ENCODE peak calls at places on chromosomes 12 and 14, in nine cellular contexts. T, R, U, C, F, J, N, X and Z are unnamed samples.

GRCh38 chr12:19419086-19419485 is 20.2 kb upstream of the AEBP2 start:
- DNase-seq in F (no peak), J (no peak), C (no peak), U (no peak), T (no peak), X (no peak), R (no peak), N (no peak), Z (no peak)

GRCh38 chr14:67285876-67286452 is 44.7 kb downstream of the PALS1 start:
- DNase-seq in C (no peak), R (no peak), U (peak), T (peak), N (no peak), X (no peak), J (no peak), F (no peak), Z (no peak)

GRCh38 chr14:103087343-103087835 is 3.4 kb downstream of the LBHD2 start:
- DNase-seq in N (no peak), C (no peak), R (no peak), F (no peak), X (peak), J (no peak), U (no peak), T (peak), Z (peak)

GRCh38 chr12:112285600-112286401 is 96.4 kb downstream of the HECTD4 start:
- DNase-seq in R (no peak), J (no peak), C (no peak), F (no peak), N (no peak), X (no peak), T (no peak), U (no peak), Z (no peak)

GRCh38 chr12:130156652-130157275 is 5.5 kb upstream of the FZD10 start:
- DNase-seq in X (no peak), C (no peak), J (no peak), R (no peak), T (no peak), N (no peak), U (no peak), F (no peak), Z (no peak)

GRCh38 chr14:73289308-73289707 is 52.0 kb downstream of the PAPLN start:
- DNase-seq in T (no peak), F (no peak), N (no peak), X (no peak), R (no peak), C (no peak), U (no peak), J (no peak), Z (no peak)

GRCh38 chr12:6020930-6021329 is 75.9 kb upstream of the ANO2 start:
- DNase-seq in T (no peak), C (no peak), X (no peak), J (no peak), N (no peak), F (no peak), U (no peak), R (peak), Z (no peak)

GRCh38 chr14:67643671-67644070 is 24.0 kb downstream of the ARG2 start:
- DNase-seq in T (no peak), C (no peak), X (no peak), N (no peak), J (no peak), U (no peak), F (no peak), R (no peak), Z (no peak)

GRCh38 chr14:42002139-42002538 is 395.5 kb downstream of the LRFN5 start:
- DNase-seq in J (no peak), X (no peak), C (no peak), U (peak), F (no peak), N (no peak), T (no peak), R (no peak), Z (no peak)

GRCh38 chr12:89067436-89067835 is 284.9 kb downstream of the DUSP6 start:
- DNase-seq in C (no peak), T (no peak), F (no peak), J (no peak), R (peak), N (peak), U (peak), X (no peak), Z (no peak)

GRCh38 chr14:90384543-90384911 is 12.3 kb upstream of the CALM1 start:
- DNase-seq in U (peak), T (no peak), C (no peak), J (no peak), F (no peak), R (no peak), N (no peak), X (no peak), Z (no peak)

GRCh38 chr12:96445743-96446655 is 43.4 kb upstream of the CFAP54 start:
- DNase-seq in R (no peak), C (peak), X (no peak), U (peak), F (no peak), N (peak), J (no peak), T (no peak), Z (peak)

GRCh38 chr12:103672401-103673119 is 85.5 kb downstream of the STAB2 start:
- DNase-seq in N (no peak), C (no peak), X (no peak), U (peak), J (no peak), T (no peak), R (no peak), F (no peak), Z (no peak)

GRCh38 chr14:54338696-54339317 is 58.0 kb upstream of the CDKN3 start:
- DNase-seq in J (no peak), U (peak), T (peak), C (no peak), N (no peak), F (no peak), R (no peak), X (no peak), Z (no peak)

GRCh38 chr12:121255433-121255832 is 41.1 kb downstream of the CAMKK2 start:
- DNase-seq in F (no peak), R (no peak), T (no peak), U (no peak), N (no peak), X (no peak), C (no peak), J (no peak), Z (no peak)

GRCh38 chr14:36820111-36820709 is 158.6 kb downstream of the PAX9 start:
- DNase-seq in F (no peak), T (no peak), U (no peak), J (no peak), N (no peak), R (no peak), X (no peak), C (no peak), Z (no peak)

GRCh38 chr12:4052691-4053090 is 179.5 kb upstream of the PARP11 start:
- DNase-seq in R (no peak), J (no peak), X (no peak), F (no peak), C (no peak), N (no peak), U (no peak), T (no peak), Z (no peak)

GRCh38 chr12:72679147-72679757 is 407.1 kb downstream of the TRHDE start:
- DNase-seq in R (no peak), F (no peak), X (no peak), U (no peak), C (no peak), N (no peak), J (no peak), T (no peak), Z (no peak)

GRCh38 chr14:86673523-86673969 is 1143.6 kb downstream of the FLRT2 start:
- DNase-seq in N (no peak), J (no peak), R (no peak), X (no peak), C (no peak), U (peak), T (no peak), F (no peak), Z (no peak)

GRCh38 chr12:121786441-121786825 is 7.1 kb downstream of the RHOF start:
- DNase-seq in U (peak), C (no peak), X (peak), N (no peak), T (no peak), J (no peak), F (no peak), R (peak), Z (no peak)

GRCh38 chr12:1812650-1813302 is 7.6 kb upstream of the LRTM2 start:
- DNase-seq in N (no peak), C (no peak), T (no peak), F (no peak), U (peak), J (no peak), R (peak), X (peak), Z (no peak)

GRCh38 chr12:97637770-97638169 is 175.2 kb downstream of the RMST start:
- DNase-seq in X (no peak), F (no peak), C (no peak), N (no peak), T (peak), R (no peak), J (no peak), U (no peak), Z (no peak)

GRCh38 chr12:100185361-100185894 is 15.2 kb upstream of the ACTR6 start:
- DNase-seq in T (no peak), N (no peak), U (no peak), J (no peak), C (no peak), X (no peak), R (no peak), F (no peak), Z (no peak)
- H3K4me3 ChIP-seq in T (no peak), N (no peak), U (no peak), J (no peak), C (no peak), X (no peak), R (no peak), F (no peak), Z (peak)

GRCh38 chr14:61568572-61569011 is 126.7 kb upstream of the HIF1A start:
- DNase-seq in F (peak), N (no peak), R (peak), J (no peak), C (peak), U (no peak), T (peak), X (peak), Z (peak)

GRCh38 chr14:61567838-61568571 is 127.3 kb upstream of the HIF1A start:
- DNase-seq in X (no peak), U (no peak), N (no peak), R (no peak), T (peak), J (no peak), C (no peak), F (no peak), Z (no peak)

GRCh38 chr14:61569783-61570182 is 125.5 kb upstream of the HIF1A start:
- DNase-seq in R (no peak), J (no peak), N (no peak), X (peak), T (no peak), U (peak), C (no peak), F (no peak), Z (peak)

GRCh38 chr14:61570188-61570960 is 124.9 kb upstream of the HIF1A start:
- DNase-seq in C (no peak), F (no peak), U (peak), X (no peak), T (no peak), R (no peak), J (no peak), N (no peak), Z (no peak)

GRCh38 chr14:61569308-61569707 is 126.0 kb upstream of the HIF1A start:
- DNase-seq in F (no peak), X (no peak), J (no peak), T (no peak), R (no peak), U (no peak), C (no peak), N (no peak), Z (no peak)
- H3K4me3 ChIP-seq in F (no peak), X (no peak), J (no peak), T (no peak), R (no peak), U (no peak), C (peak), N (no peak), Z (no peak)

DNA sequence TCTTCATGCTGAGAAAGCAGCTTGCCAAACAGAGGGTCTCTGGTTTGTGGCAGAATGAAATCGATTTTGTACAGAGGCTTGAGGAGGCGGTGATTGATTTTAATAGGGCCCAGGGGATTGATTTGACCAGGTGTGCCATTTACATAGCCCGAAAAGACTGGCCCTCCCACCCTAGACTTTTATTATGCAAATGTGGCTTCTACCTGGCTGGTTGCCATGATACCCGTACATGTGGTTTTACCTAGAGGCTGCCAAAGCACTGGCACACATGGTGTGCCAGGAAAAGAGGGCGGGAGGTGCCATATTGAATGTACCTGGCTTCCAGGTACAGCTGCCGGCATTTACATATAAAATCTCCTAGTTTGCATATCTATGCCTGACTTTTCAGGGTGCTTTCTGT is 18.0 kb upstream of the GUCY2C start:
- DNase-seq in T (no peak), J (no peak), N (no peak), U (no peak), C (no peak), R (no peak), F (no peak), X (no peak), Z (no peak)
- H3K4me3 ChIP-seq in T (no peak), J (no peak), N (no peak), U (no peak), C (no peak), R (no peak), F (no peak), X (no peak), Z (no peak)

GRCh38 chr14:63909984-63910383 is 57.2 kb downstream of the SYNE2 start:
- DNase-seq in C (no peak), R (no peak), X (no peak), J (no peak), T (no peak), F (no peak), N (no peak), U (peak), Z (no peak)
- H3K4me3 ChIP-seq in C (no peak), R (no peak), X (no peak), J (no peak), T (no peak), F (no peak), N (no peak), U (no peak), Z (no peak)

GRCh38 chr12:91226951-91227350 is 44.3 kb upstream of the DCN start:
- DNase-seq in C (no peak), N (no peak), T (no peak), U (no peak), F (no peak), X (no peak), J (no peak), R (no peak), Z (no peak)
- H3K4me3 ChIP-seq in C (no peak), N (no peak), T (no peak), U (no peak), F (no peak), X (no peak), J (no peak), R (no peak), Z (no peak)

DNA sequence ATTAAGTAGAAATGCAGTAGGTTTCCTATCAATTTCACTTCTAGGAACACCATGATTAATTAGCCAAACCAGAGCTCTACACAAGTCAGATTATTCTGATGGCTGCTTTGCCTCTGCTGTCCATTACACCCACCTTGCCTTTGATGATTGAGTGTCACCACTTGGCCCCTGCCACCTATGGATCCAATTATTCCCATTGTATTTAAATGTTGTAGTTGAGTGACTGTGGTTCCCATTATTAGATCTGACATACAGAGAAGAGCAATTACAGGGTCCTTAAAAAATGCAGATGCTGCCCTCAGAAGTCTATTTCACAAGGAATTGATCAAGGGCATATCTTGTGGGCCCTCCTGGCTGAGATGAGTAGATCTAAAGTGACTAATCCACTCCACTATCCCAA is 39.5 kb upstream of the SLC38A4 start:
- DNase-seq in C (no peak), N (no peak), F (no peak), J (no peak), R (no peak), U (no peak), T (no peak), X (no peak), Z (no peak)
- H3K4me3 ChIP-seq in C (no peak), N (no peak), F (no peak), J (no peak), R (no peak), U (no peak), T (no peak), X (no peak), Z (no peak)

DNA sequence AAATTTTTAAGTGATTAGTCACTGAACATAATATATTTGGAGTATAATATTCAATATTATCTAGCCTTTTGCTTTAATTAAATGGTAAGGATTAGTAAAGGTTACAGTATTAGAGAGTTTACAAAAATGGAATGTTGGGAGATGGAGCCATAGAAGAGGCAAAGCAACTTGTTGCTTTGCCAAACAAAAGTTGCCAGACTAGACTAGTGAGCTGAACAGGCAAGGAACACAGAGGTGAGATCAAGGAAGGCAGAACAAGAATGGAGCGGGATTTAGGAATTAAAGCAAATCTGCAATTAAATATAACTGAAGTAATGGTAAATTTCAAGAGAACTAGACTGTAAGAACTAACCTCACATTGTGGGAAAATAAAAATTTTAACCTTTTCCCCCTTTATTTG is 5.1 kb downstream of the ARF6 start:
- DNase-seq in C (no peak), J (no peak), N (no peak), F (no peak), T (no peak), U (no peak), X (no peak), R (no peak), Z (no peak)
- H3K4me3 ChIP-seq in C (peak), J (no peak), N (no peak), F (no peak), T (no peak), U (no peak), X (peak), R (no peak), Z (no peak)

GRCh38 chr14:33676135-33676566 is 274.7 kb downstream of the EGLN3 start:
- DNase-seq in N (no peak), X (peak), C (no peak), F (no peak), J (peak), T (peak), U (no peak), R (no peak), Z (peak)
- H3K4me3 ChIP-seq in N (no peak), X (no peak), C (no peak), F (no peak), J (no peak), T (no peak), U (no peak), R (no peak), Z (no peak)